ENCODE peak calls at places on chromosomes 5 and 9, in seven cellular contexts. C is EL, S is sigmoid colon, G is RWPE1, I is neural crest cell, M is NCI-H1092 treated with DMSO at 0.1 percent for 48 hours, H is nephron progenitor cell. E is an unnamed sample.

GRCh38 chr5:15304914-15305834 is 194.8 kb upstream of the FBXL7 start:
- DNase-seq in M (no peak), S (no peak), G (no peak), C (no peak), H (no peak), I (no peak), E (no peak)

GRCh38 chr5:144549580-144549979 is 378.9 kb downstream of the KCTD16 start:
- DNase-seq in S (no peak), H (no peak), I (no peak), M (peak), C (peak), G (no peak), E (peak)

GRCh38 chr9:68870049-68870448 is 143.9 kb downstream of the PRKACG start:
- DNase-seq in G (no peak), C (no peak), I (no peak), M (no peak), H (no peak), S (no peak), E (no peak)

GRCh38 chr5:92838253-92838652 is 742.8 kb downstream of the NR2F1-AS1 start:
- DNase-seq in S (no peak), M (peak), G (peak), I (no peak), C (peak), H (no peak), E (no peak)

GRCh38 chr5:76736679-76737078 is 20.8 kb downstream of the F2R start:
- DNase-seq in I (no peak), C (no peak), M (no peak), G (no peak), H (no peak), S (no peak), E (no peak)

GRCh38 chr5:89105171-89105695 is 222.2 kb upstream of the MEF2C start:
- DNase-seq in I (no peak), C (no peak), S (no peak), H (no peak), G (no peak), M (no peak), E (no peak)

GRCh38 chr9:113563856-113564514 is 100.5 kb downstream of the RGS3 start:
- DNase-seq in H (no peak), S (peak), C (no peak), M (no peak), I (no peak), G (no peak), E (no peak)

GRCh38 chr5:82335807-82336206 is 57.7 kb upstream of the RPS23 start:
- DNase-seq in C (peak), S (no peak), M (no peak), I (no peak), H (no peak), G (no peak), E (no peak)

GRCh38 chr5:142432961-142433360 is 108.1 kb upstream of the SPRY4 start:
- DNase-seq in M (no peak), I (no peak), G (no peak), C (no peak), S (no peak), H (no peak), E (no peak)

GRCh38 chr5:23419115-23419514 is 88.3 kb upstream of the PRDM9 start:
- DNase-seq in I (no peak), S (no peak), G (peak), H (peak), C (no peak), M (peak), E (no peak)

GRCh38 chr5:73564018-73564417 is 1.4 kb downstream of the ANKRA2 start:
- DNase-seq in G (no peak), C (peak), I (no peak), H (no peak), S (no peak), M (no peak), E (no peak)

GRCh38 chr5:82314964-82315728 is 37.0 kb upstream of the RPS23 start:
- DNase-seq in M (no peak), S (no peak), G (no peak), H (no peak), C (no peak), I (no peak), E (no peak)

GRCh38 chr5:107519900-107520354 is 150.8 kb downstream of the EFNA5 start:
- DNase-seq in I (no peak), G (peak), S (no peak), H (no peak), M (no peak), C (peak), E (no peak)

GRCh38 chr5:10576121-10576789 is 12.4 kb downstream of the ANKRD33B start:
- DNase-seq in H (no peak), S (no peak), C (no peak), M (no peak), I (no peak), G (no peak), E (no peak)

GRCh38 chr5:66875325-66875724 is 279.1 kb downstream of the MAST4 start:
- DNase-seq in S (no peak), I (no peak), H (no peak), M (no peak), C (no peak), G (no peak), E (no peak)

GRCh38 chr5:141363952-141364660 is at the start of gene PCDHGA5:
- DNase-seq in C (peak), G (no peak), S (no peak), M (no peak), I (no peak), H (no peak), E (no peak)

GRCh38 chr9:125649315-125649714 is 57.7 kb downstream of the MAPKAP1 start:
- DNase-seq in G (peak), M (no peak), C (peak), S (no peak), I (no peak), H (no peak), E (no peak)

GRCh38 chr5:172959824-172960799 is 888 bp downstream of the RPL26L1 start:
- DNase-seq in G (no peak), C (peak), S (no peak), M (no peak), I (no peak), H (no peak), E (no peak)

GRCh38 chr5:66540078-66540477 is 56.1 kb upstream of the MAST4 start:
- DNase-seq in S (no peak), G (peak), H (no peak), C (no peak), M (no peak), I (no peak), E (no peak)

GRCh38 chr5:115758356-115758755 is 58.1 kb downstream of the CDO1 start:
- DNase-seq in I (no peak), C (peak), G (no peak), M (no peak), S (no peak), H (no peak), E (no peak)

GRCh38 chr5:163347671-163348070 is 89.7 kb upstream of the CCNG1 start:
- DNase-seq in I (peak), S (no peak), H (peak), C (peak), M (no peak), G (peak), E (peak)

GRCh38 chr5:160083012-160083436 is 36.2 kb downstream of the PWWP2A start:
- DNase-seq in C (peak), H (no peak), M (no peak), I (no peak), G (peak), S (no peak), E (no peak)

GRCh38 chr5:34822921-34823715 is 15.8 kb upstream of the TTC23L start:
- DNase-seq in H (no peak), C (no peak), S (no peak), G (no peak), I (no peak), M (no peak), E (no peak)

GRCh38 chr5:163172540-163173337 is 264.7 kb upstream of the CCNG1 start:
- DNase-seq in G (no peak), C (no peak), H (no peak), M (peak), I (no peak), S (no peak), E (no peak)

GRCh38 chr5:173051746-173052145 is 4.4 kb upstream of the CREBRF start:
- DNase-seq in M (no peak), H (no peak), S (no peak), I (no peak), G (no peak), C (peak), E (no peak)

GRCh38 chr5:10527281-10527950 is 36.5 kb upstream of the ANKRD33B start:
- DNase-seq in G (no peak), M (no peak), S (no peak), I (no peak), C (peak), H (no peak), E (no peak)

GRCh38 chr5:161547573-161548471 is 1.3 kb upstream of the GABRB2 start:
- DNase-seq in S (no peak), I (peak), H (peak), M (no peak), C (no peak), G (no peak), E (no peak)

GRCh38 chr5:66828551-66829421 is 232.6 kb downstream of the MAST4 start:
- DNase-seq in I (peak), M (no peak), C (peak), H (peak), G (peak), S (peak), E (peak)

GRCh38 chr9:77019010-77019809 is at the start of gene FOXB2:
- DNase-seq in S (no peak), M (no peak), I (peak), C (no peak), G (no peak), H (peak), E (no peak)

GRCh38 chr9:30075451-30076199 is 2308.8 kb upstream of the ACO1 start:
- DNase-seq in M (no peak), C (no peak), H (no peak), I (no peak), S (no peak), G (peak), E (no peak)

GRCh38 chr9:101226803-101227202 is 158.0 kb downstream of the BAAT start:
- DNase-seq in H (no peak), I (no peak), C (no peak), M (no peak), S (no peak), G (no peak), E (no peak)

GRCh38 chr5:78077369-78078068 is 217.0 kb downstream of the AP3B1 start:
- DNase-seq in S (no peak), C (no peak), H (no peak), I (no peak), M (no peak), G (peak), E (no peak)

GRCh38 chr9:108919517-108919916 is 14.4 kb downstream of the ELP1 start:
- DNase-seq in M (no peak), H (no peak), C (no peak), I (no peak), S (no peak), G (no peak), E (no peak)

E was measured in globus pallidus.